ENCODE peak calls at places on chromosomes 4 and X, in five cellular contexts. One of them, this sample, is unnamed.
A peak's percentile ranks its signal among the peaks of the same experiment; 100 is the strongest.

GRCh38 chr4:167475951-167476350 is 241.7 kb upstream of the SPOCK3 start:
- DNase-seq in AG09309: no peak
- DNase-seq in foreskin fibroblast: no peak
- DNase-seq in tibial artery: no peak
- DNase-seq in PC-3: no peak
- DNase-seq in this sample: no peak

GRCh38 chr4:177266492-177266891 is 43.2 kb upstream of the NEIL3 start:
- DNase-seq in AG09309: no peak
- DNase-seq in foreskin fibroblast: no peak
- DNase-seq in tibial artery: no peak
- DNase-seq in PC-3: no peak
- DNase-seq in this sample: no peak

GRCh38 chrX:7088968-7089615 is 58.4 kb upstream of the STS start:
- DNase-seq in AG09309: no peak
- DNase-seq in foreskin fibroblast: no peak
- DNase-seq in tibial artery: no peak
- DNase-seq in PC-3: peak; percentile 28
- DNase-seq in this sample: no peak

GRCh38 chr4:91147067-91147466 is 1019.9 kb downstream of the CCSER1 start:
- DNase-seq in AG09309: no peak
- DNase-seq in foreskin fibroblast: no peak
- DNase-seq in tibial artery: no peak
- DNase-seq in PC-3: no peak
- DNase-seq in this sample: no peak

GRCh38 chr4:79042079-79042674 is 102.9 kb upstream of the PAQR3 start:
- DNase-seq in AG09309: no peak
- DNase-seq in foreskin fibroblast: no peak
- DNase-seq in tibial artery: no peak
- DNase-seq in PC-3: peak; percentile 47
- DNase-seq in this sample: no peak

GRCh38 chr4:76401654-76402053 is 19.3 kb downstream of the CCDC158 start:
- DNase-seq in AG09309: no peak
- DNase-seq in foreskin fibroblast: no peak
- DNase-seq in tibial artery: no peak
- DNase-seq in PC-3: peak; percentile 80
- DNase-seq in this sample: no peak

GRCh38 chr4:62927574-62927973 is 1481.7 kb downstream of the TECRL start:
- DNase-seq in AG09309: no peak
- DNase-seq in foreskin fibroblast: no peak
- DNase-seq in tibial artery: no peak
- DNase-seq in PC-3: no peak
- DNase-seq in this sample: no peak

GRCh38 chrX:651922-652775 is 21.6 kb downstream of the SHOX start:
- DNase-seq in AG09309: no peak
- DNase-seq in foreskin fibroblast: no peak
- DNase-seq in tibial artery: no peak
- DNase-seq in PC-3: no peak
- DNase-seq in this sample: no peak

GRCh38 chr4:136706942-136707341 is 825.4 kb downstream of the PCDH18 start:
- DNase-seq in AG09309: no peak
- DNase-seq in foreskin fibroblast: peak; percentile 20
- DNase-seq in tibial artery: no peak
- DNase-seq in PC-3: no peak
- DNase-seq in this sample: no peak

GRCh38 chrX:8988456-8988855 is 45.5 kb downstream of the FAM9B start:
- DNase-seq in AG09309: no peak
- DNase-seq in foreskin fibroblast: peak; percentile 36
- DNase-seq in tibial artery: peak; percentile 20
- DNase-seq in PC-3: peak; percentile 61
- DNase-seq in this sample: no peak

GRCh38 chr4:141339966-141340365 is 119.3 kb downstream of the ZNF330 start:
- DNase-seq in AG09309: no peak
- DNase-seq in foreskin fibroblast: no peak
- DNase-seq in tibial artery: no peak
- DNase-seq in PC-3: peak; percentile 44
- DNase-seq in this sample: no peak

GRCh38 chr4:114780205-114780604 is 181.6 kb downstream of the UGT8 start:
- DNase-seq in AG09309: no peak
- DNase-seq in foreskin fibroblast: peak; percentile 1
- DNase-seq in tibial artery: no peak
- DNase-seq in PC-3: peak; percentile 36
- DNase-seq in this sample: no peak

GRCh38 chrX:24025741-24026402 is 1.1 kb downstream of the KLHL15 start:
- DNase-seq in AG09309: peak; percentile 49
- DNase-seq in foreskin fibroblast: peak; percentile 41
- DNase-seq in tibial artery: peak; percentile 19
- DNase-seq in PC-3: peak; percentile 17
- DNase-seq in this sample: peak; percentile 15

GRCh38 chr4:40243390-40243948 is 46.6 kb downstream of the RHOH start:
- DNase-seq in AG09309: no peak
- DNase-seq in foreskin fibroblast: no peak
- DNase-seq in tibial artery: no peak
- DNase-seq in PC-3: no peak
- DNase-seq in this sample: no peak

GRCh38 chrX:338281-338835 is 19.8 kb upstream of the GTPBP6 start:
- DNase-seq in AG09309: no peak
- DNase-seq in foreskin fibroblast: no peak
- DNase-seq in tibial artery: no peak
- DNase-seq in PC-3: no peak
- DNase-seq in this sample: no peak

GRCh38 chrX:125131146-125131545 is 188.5 kb upstream of the TEX13C start:
- DNase-seq in AG09309: no peak
- DNase-seq in foreskin fibroblast: no peak
- DNase-seq in tibial artery: no peak
- DNase-seq in PC-3: peak; percentile 50
- DNase-seq in this sample: no peak
- TF ChIP-seq CTCF in AG09309: no peak
- TF ChIP-seq CTCF in foreskin fibroblast: no peak
- TF ChIP-seq CTCF in tibial artery: no peak
- TF ChIP-seq CTCF in PC-3: peak; percentile 55
- TF ChIP-seq CTCF in this sample: no peak

GRCh38 chrX:22171287-22172060 is 101.2 kb upstream of the CBLL2 start:
- DNase-seq in AG09309: no peak
- DNase-seq in foreskin fibroblast: no peak
- DNase-seq in tibial artery: no peak
- DNase-seq in PC-3: peak; percentile 19
- DNase-seq in this sample: no peak

GRCh38 chrX:22163306-22163705 is 109.4 kb upstream of the CBLL2 start:
- DNase-seq in AG09309: no peak
- DNase-seq in foreskin fibroblast: no peak
- DNase-seq in tibial artery: no peak
- DNase-seq in PC-3: no peak
- DNase-seq in this sample: no peak

GRCh38 chrX:22164770-22165388 is 107.8 kb upstream of the CBLL2 start:
- DNase-seq in AG09309: no peak
- DNase-seq in foreskin fibroblast: peak; percentile 40
- DNase-seq in tibial artery: no peak
- DNase-seq in PC-3: peak; percentile 56
- DNase-seq in this sample: no peak

DNA sequence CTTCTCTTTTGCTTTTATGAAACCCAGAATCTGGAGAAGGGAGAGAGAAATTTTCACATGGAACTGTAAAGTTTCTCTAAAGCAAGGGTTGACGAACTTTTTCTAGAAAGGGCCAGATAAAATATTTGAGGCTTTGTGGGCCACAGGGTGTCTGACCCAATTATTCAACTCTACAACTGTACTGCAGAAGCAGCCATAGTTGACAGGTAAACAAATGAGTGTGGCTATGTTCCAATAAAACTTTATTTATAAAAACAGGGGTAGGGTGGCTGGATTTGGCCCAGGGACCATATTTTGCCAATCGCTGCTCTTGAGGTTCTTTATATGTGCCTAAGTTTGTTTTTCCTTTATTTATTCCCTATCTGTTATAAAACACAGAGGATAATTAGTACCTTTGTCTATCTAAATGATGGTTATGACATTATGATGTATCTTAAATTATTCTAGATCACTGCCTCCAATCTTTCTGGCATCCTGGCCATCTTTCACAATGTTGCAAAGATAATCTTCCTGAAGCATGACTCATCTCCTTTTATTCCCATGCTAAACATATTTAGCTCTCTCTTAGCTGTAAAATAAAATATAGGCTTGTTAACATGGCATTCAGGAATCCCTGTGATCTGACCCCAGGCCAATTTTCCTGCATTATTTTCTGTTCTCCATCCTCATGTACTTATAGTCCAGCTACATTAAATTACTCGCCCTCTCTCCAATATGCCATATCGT is 106.8 kb upstream of the CBLL2 start:
- DNase-seq in AG09309: no peak
- DNase-seq in foreskin fibroblast: peak; percentile 14
- DNase-seq in tibial artery: no peak
- DNase-seq in PC-3: peak; percentile 56
- DNase-seq in this sample: no peak
- TF ChIP-seq CTCF in AG09309: no peak
- TF ChIP-seq CTCF in foreskin fibroblast: no peak
- TF ChIP-seq CTCF in tibial artery: no peak
- TF ChIP-seq CTCF in PC-3: no peak
- TF ChIP-seq CTCF in this sample: no peak

DNA sequence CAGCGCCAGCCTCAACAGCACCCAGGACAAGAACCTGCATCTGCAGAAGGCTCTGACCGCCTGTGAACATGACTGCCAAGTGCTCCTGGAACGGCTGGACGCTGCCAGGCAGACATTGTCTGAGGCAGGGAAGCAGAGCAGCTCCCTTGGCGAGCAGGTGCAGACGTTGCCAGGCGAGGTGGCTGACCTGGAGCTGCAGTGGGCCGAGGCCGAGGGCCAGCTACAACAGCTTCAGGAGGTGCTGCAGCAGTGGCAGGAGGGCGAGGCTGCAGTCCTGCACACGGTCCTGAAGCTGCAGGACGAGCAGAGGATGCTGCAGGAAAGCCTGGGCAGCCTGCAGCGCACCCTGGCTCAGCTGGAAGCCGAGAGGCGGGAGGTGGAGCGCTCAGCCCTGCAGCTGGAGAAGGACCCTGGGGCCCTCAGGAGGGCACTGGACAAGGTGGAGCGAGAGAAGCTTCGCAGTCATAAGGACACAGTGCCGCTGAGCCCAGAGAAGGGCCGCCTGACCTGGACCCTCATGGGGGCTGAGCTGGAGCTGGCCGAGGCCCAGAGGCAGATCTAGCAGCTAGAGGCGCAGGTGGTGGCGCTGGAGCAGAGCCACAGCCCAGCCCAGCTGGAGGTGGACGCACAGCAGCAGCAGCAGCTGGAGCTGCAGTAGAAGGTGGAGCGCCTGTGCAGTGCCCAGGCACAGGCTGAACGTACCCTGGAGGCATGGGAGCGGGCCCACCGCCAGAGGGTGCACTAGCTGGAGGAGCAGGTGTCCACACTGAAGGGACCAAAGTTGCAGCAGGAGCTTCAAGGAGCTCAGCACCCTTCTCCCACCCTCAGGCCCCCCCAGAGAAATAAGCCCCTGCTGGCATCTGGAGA is 16.4 kb downstream of the SMIM10L2A start:
- DNase-seq in AG09309: no peak
- DNase-seq in foreskin fibroblast: no peak
- DNase-seq in tibial artery: no peak
- DNase-seq in PC-3: peak; percentile 5
- DNase-seq in this sample: no peak
- TF ChIP-seq CTCF in AG09309: no peak
- TF ChIP-seq CTCF in foreskin fibroblast: no peak
- TF ChIP-seq CTCF in tibial artery: no peak
- TF ChIP-seq CTCF in PC-3: peak; percentile 16
- TF ChIP-seq CTCF in this sample: no peak

GRCh38 chr4:2757426-2757825 is 1.3 kb upstream of the TNIP2 start:
- DNase-seq in AG09309: no peak
- DNase-seq in foreskin fibroblast: no peak
- DNase-seq in tibial artery: no peak
- DNase-seq in PC-3: no peak
- DNase-seq in this sample: no peak

GRCh38 chr4:2756691-2757350 is 685 bp upstream of the TNIP2 start:
- DNase-seq in AG09309: no peak
- DNase-seq in foreskin fibroblast: no peak
- DNase-seq in tibial artery: no peak
- DNase-seq in PC-3: no peak
- DNase-seq in this sample: no peak

GRCh38 chr4:2753444-2753843 is 2.7 kb downstream of the TNIP2 start:
- DNase-seq in AG09309: no peak
- DNase-seq in foreskin fibroblast: no peak
- DNase-seq in tibial artery: no peak
- DNase-seq in PC-3: peak; percentile 23
- DNase-seq in this sample: no peak

GRCh38 chr4:2754848-2755820 is 1.0 kb downstream of the TNIP2 start:
- DNase-seq in AG09309: no peak
- DNase-seq in foreskin fibroblast: no peak
- DNase-seq in tibial artery: no peak
- DNase-seq in PC-3: no peak
- DNase-seq in this sample: no peak

GRCh38 chr4:2755821-2756690 is at the start of gene TNIP2:
- DNase-seq in AG09309: no peak
- DNase-seq in foreskin fibroblast: peak; percentile 80
- DNase-seq in tibial artery: peak; percentile 84
- DNase-seq in PC-3: peak; percentile 73
- DNase-seq in this sample: peak; percentile 77
- TF ChIP-seq CTCF in AG09309: peak; percentile 8
- TF ChIP-seq CTCF in foreskin fibroblast: peak; percentile 13
- TF ChIP-seq CTCF in tibial artery: peak; percentile 46
- TF ChIP-seq CTCF in PC-3: no peak
- TF ChIP-seq CTCF in this sample: peak; percentile 49

GRCh38 chrX:54758114-54759055 is 39.7 kb downstream of the ITIH6 start:
- DNase-seq in AG09309: no peak
- DNase-seq in foreskin fibroblast: no peak
- DNase-seq in tibial artery: no peak
- DNase-seq in PC-3: no peak
- DNase-seq in this sample: peak; percentile 52
- TF ChIP-seq CTCF in AG09309: no peak
- TF ChIP-seq CTCF in foreskin fibroblast: no peak
- TF ChIP-seq CTCF in tibial artery: no peak
- TF ChIP-seq CTCF in PC-3: no peak
- TF ChIP-seq CTCF in this sample: no peak